ENCODE peak calls at places on chromosomes 11 and 22, in ten cellular contexts. U is NCI-H2107, C is endothelial cell, G is AG08396, O is HS-5, L is amygdala, Y is HS-27A, N is NCI-H2081, W is NT2/D1, B is COR-L47. E is an unnamed sample.

GRCh38 chr11:68165601-68166000 is 44.4 kb upstream of the CHKA start:
- DNase-seq in U (no peak), C (no peak), G (no peak), O (no peak), L (no peak), Y (no peak), N (no peak), W (no peak), B (no peak), E (no peak)

GRCh38 chr11:102575016-102575415 is 44.5 kb upstream of the MMP7 start:
- DNase-seq in U (no peak), C (no peak), G (no peak), O (no peak), L (no peak), Y (no peak), N (no peak), W (no peak), B (no peak), E (no peak)

GRCh38 chr11:102833731-102834130 is 9.7 kb downstream of the MMP3 start:
- DNase-seq in U (no peak), C (no peak), G (no peak), O (no peak), L (no peak), Y (no peak), N (no peak), W (no peak), B (no peak), E (no peak)

GRCh38 chr11:122756417-122756816 is 81.9 kb upstream of the CRTAM start:
- DNase-seq in U (no peak), C (peak), G (no peak), O (no peak), L (no peak), Y (no peak), N (no peak), W (no peak), B (no peak), E (peak)

GRCh38 chr11:92941676-92942571 is 27.5 kb upstream of the MTNR1B start:
- DNase-seq in U (no peak), C (no peak), G (peak), O (no peak), L (no peak), Y (no peak), N (peak), W (no peak), B (no peak), E (no peak)

GRCh38 chr11:61737636-61738386 is 14.6 kb upstream of the MYRF start:
- DNase-seq in U (no peak), C (no peak), G (no peak), O (no peak), L (no peak), Y (no peak), N (no peak), W (no peak), B (no peak), E (no peak)

GRCh38 chr11:61654397-61654829 is 25.8 kb upstream of the DAGLA start:
- DNase-seq in U (no peak), C (no peak), G (no peak), O (no peak), L (no peak), Y (no peak), N (no peak), W (no peak), B (no peak), E (no peak)

GRCh38 chr22:32534252-32535215 is 59.9 kb downstream of the FBXO7 start:
- DNase-seq in U (no peak), C (no peak), G (no peak), O (no peak), L (no peak), Y (no peak), N (no peak), W (no peak), B (no peak), E (no peak)

GRCh38 chr11:130583866-130584265 is 135.4 kb downstream of the ADAMTS15 start:
- DNase-seq in U (no peak), C (no peak), G (no peak), O (no peak), L (no peak), Y (no peak), N (no peak), W (no peak), B (no peak), E (no peak)

GRCh38 chr11:68471360-68472340 is 11.1 kb downstream of the PPP6R3 start:
- DNase-seq in U (no peak), C (no peak), G (no peak), O (no peak), L (no peak), Y (peak), N (no peak), W (no peak), B (no peak), E (peak)

GRCh38 chr11:94553938-94554337 is 10.2 kb downstream of the FUT4 start:
- DNase-seq in U (no peak), C (no peak), G (no peak), O (no peak), L (no peak), Y (no peak), N (no peak), W (no peak), B (peak), E (no peak)

GRCh38 chr11:97667057-97667456 is 1277.2 kb downstream of the JRKL start:
- DNase-seq in U (no peak), C (no peak), G (no peak), O (no peak), L (no peak), Y (no peak), N (no peak), W (no peak), B (no peak), E (no peak)

GRCh38 chr11:17655682-17656081 is 63.7 kb upstream of the MYOD1 start:
- DNase-seq in U (no peak), C (no peak), G (no peak), O (no peak), L (no peak), Y (no peak), N (no peak), W (no peak), B (no peak), E (no peak)

GRCh38 chr22:32050678-32051515 is 7.8 kb downstream of the SLC5A1 start:
- DNase-seq in U (peak), C (no peak), G (peak), O (peak), L (no peak), Y (peak), N (no peak), W (no peak), B (no peak), E (peak)

GRCh38 chr11:66639066-66639813 is 737 bp downstream of the RBM4 start:
- DNase-seq in U (no peak), C (peak), G (no peak), O (no peak), L (no peak), Y (no peak), N (no peak), W (no peak), B (no peak), E (no peak)

GRCh38 chr22:27755521-27756211 is 45.9 kb downstream of the MN1 start:
- DNase-seq in U (no peak), C (no peak), G (no peak), O (no peak), L (no peak), Y (no peak), N (no peak), W (no peak), B (no peak), E (no peak)

GRCh38 chr11:20157768-20158167 is 2.5 kb downstream of the DBX1 start:
- DNase-seq in U (no peak), C (no peak), G (no peak), O (no peak), L (no peak), Y (no peak), N (no peak), W (no peak), B (no peak), E (no peak)

E was measured in activated effector memory CD4-positive, alpha-beta T cell treated with Interleukin-2 at 50 U/mL for 16 hours.